ENCODE peak calls at places on chromosomes 6 and 20, in six cellular contexts. One of them, this sample, is unnamed.

GRCh38 chr20:63884506-63885263 is 10.2 kb upstream of the DNAJC5 start:
- DNase-seq in GM20000: peak; percentile 53
- DNase-seq in NCI-H2081 treated with DMSO at 0.1 percent for 48 hours: no peak
- DNase-seq in sciatic nerve: no peak
- DNase-seq in left ventricle myocardium inferior: peak; percentile 69
- DNase-seq in activated CD4-positive, alpha-beta memory T cell treated with anti-CD3 and anti-CD28 coated beads, Interleukin-2, amount 10 ng/mL, durations not matched to agents 7 days and 5 days: no peak
- DNase-seq in this sample: peak; percentile 61

GRCh38 chr6:78253618-78254017 is 600.8 kb downstream of the MEI4 start:
- DNase-seq in GM20000: no peak
- DNase-seq in NCI-H2081 treated with DMSO at 0.1 percent for 48 hours: no peak
- DNase-seq in sciatic nerve: no peak
- DNase-seq in left ventricle myocardium inferior: no peak
- DNase-seq in activated CD4-positive, alpha-beta memory T cell treated with anti-CD3 and anti-CD28 coated beads, Interleukin-2, amount 10 ng/mL, durations not matched to agents 7 days and 5 days: no peak
- DNase-seq in this sample: no peak

GRCh38 chr6:106112446-106112845 is 26.3 kb downstream of the PRDM1 start:
- DNase-seq in GM20000: no peak
- DNase-seq in NCI-H2081 treated with DMSO at 0.1 percent for 48 hours: no peak
- DNase-seq in sciatic nerve: no peak
- DNase-seq in left ventricle myocardium inferior: no peak
- DNase-seq in activated CD4-positive, alpha-beta memory T cell treated with anti-CD3 and anti-CD28 coated beads, Interleukin-2, amount 10 ng/mL, durations not matched to agents 7 days and 5 days: no peak
- DNase-seq in this sample: no peak

GRCh38 chr6:41464481-41464880 is 81.7 kb upstream of the FOXP4 start:
- DNase-seq in GM20000: no peak
- DNase-seq in NCI-H2081 treated with DMSO at 0.1 percent for 48 hours: no peak
- DNase-seq in sciatic nerve: no peak
- DNase-seq in left ventricle myocardium inferior: no peak
- DNase-seq in activated CD4-positive, alpha-beta memory T cell treated with anti-CD3 and anti-CD28 coated beads, Interleukin-2, amount 10 ng/mL, durations not matched to agents 7 days and 5 days: no peak
- DNase-seq in this sample: no peak

GRCh38 chr20:9514461-9515210 is at the start of gene LAMP5:
- DNase-seq in GM20000: no peak
- DNase-seq in NCI-H2081 treated with DMSO at 0.1 percent for 48 hours: no peak
- DNase-seq in sciatic nerve: no peak
- DNase-seq in left ventricle myocardium inferior: no peak
- DNase-seq in activated CD4-positive, alpha-beta memory T cell treated with anti-CD3 and anti-CD28 coated beads, Interleukin-2, amount 10 ng/mL, durations not matched to agents 7 days and 5 days: no peak
- DNase-seq in this sample: no peak

GRCh38 chr6:141242957-141243356 is 889.8 kb upstream of the GJE1 start:
- DNase-seq in GM20000: no peak
- DNase-seq in NCI-H2081 treated with DMSO at 0.1 percent for 48 hours: no peak
- DNase-seq in sciatic nerve: no peak
- DNase-seq in left ventricle myocardium inferior: no peak
- DNase-seq in activated CD4-positive, alpha-beta memory T cell treated with anti-CD3 and anti-CD28 coated beads, Interleukin-2, amount 10 ng/mL, durations not matched to agents 7 days and 5 days: no peak
- DNase-seq in this sample: no peak

GRCh38 chr6:13427838-13428527 is 59.4 kb downstream of the GFOD1 start:
- DNase-seq in GM20000: peak; percentile 77
- DNase-seq in NCI-H2081 treated with DMSO at 0.1 percent for 48 hours: no peak
- DNase-seq in sciatic nerve: no peak
- DNase-seq in left ventricle myocardium inferior: no peak
- DNase-seq in activated CD4-positive, alpha-beta memory T cell treated with anti-CD3 and anti-CD28 coated beads, Interleukin-2, amount 10 ng/mL, durations not matched to agents 7 days and 5 days: peak; percentile 73
- DNase-seq in this sample: peak; percentile 82

GRCh38 chr6:161618816-161619454 is 345.1 kb upstream of the AGPAT4 start:
- DNase-seq in GM20000: no peak
- DNase-seq in NCI-H2081 treated with DMSO at 0.1 percent for 48 hours: no peak
- DNase-seq in sciatic nerve: peak; percentile 65
- DNase-seq in left ventricle myocardium inferior: peak; percentile 20
- DNase-seq in activated CD4-positive, alpha-beta memory T cell treated with anti-CD3 and anti-CD28 coated beads, Interleukin-2, amount 10 ng/mL, durations not matched to agents 7 days and 5 days: no peak
- DNase-seq in this sample: no peak

GRCh38 chr6:87756858-87757257 is 54.8 kb upstream of the AKIRIN2 start:
- DNase-seq in GM20000: peak; percentile 82
- DNase-seq in NCI-H2081 treated with DMSO at 0.1 percent for 48 hours: no peak
- DNase-seq in sciatic nerve: no peak
- DNase-seq in left ventricle myocardium inferior: no peak
- DNase-seq in activated CD4-positive, alpha-beta memory T cell treated with anti-CD3 and anti-CD28 coated beads, Interleukin-2, amount 10 ng/mL, durations not matched to agents 7 days and 5 days: peak; percentile 60
- DNase-seq in this sample: peak; percentile 75

GRCh38 chr6:13012977-13013680 is 296.6 kb downstream of the PHACTR1 start:
- DNase-seq in GM20000: peak; percentile 22
- DNase-seq in NCI-H2081 treated with DMSO at 0.1 percent for 48 hours: no peak
- DNase-seq in sciatic nerve: no peak
- DNase-seq in left ventricle myocardium inferior: peak; percentile 77
- DNase-seq in activated CD4-positive, alpha-beta memory T cell treated with anti-CD3 and anti-CD28 coated beads, Interleukin-2, amount 10 ng/mL, durations not matched to agents 7 days and 5 days: no peak
- DNase-seq in this sample: no peak

GRCh38 chr20:44730441-44730840 is 15.2 kb upstream of the KCNK15 start:
- DNase-seq in GM20000: no peak
- DNase-seq in NCI-H2081 treated with DMSO at 0.1 percent for 48 hours: no peak
- DNase-seq in sciatic nerve: no peak
- DNase-seq in left ventricle myocardium inferior: peak; percentile 0
- DNase-seq in activated CD4-positive, alpha-beta memory T cell treated with anti-CD3 and anti-CD28 coated beads, Interleukin-2, amount 10 ng/mL, durations not matched to agents 7 days and 5 days: no peak
- DNase-seq in this sample: no peak

GRCh38 chr20:17843246-17844132 is 125.1 kb downstream of the SNX5 start:
- DNase-seq in GM20000: no peak
- DNase-seq in NCI-H2081 treated with DMSO at 0.1 percent for 48 hours: no peak
- DNase-seq in sciatic nerve: peak; percentile 72
- DNase-seq in left ventricle myocardium inferior: peak; percentile 54
- DNase-seq in activated CD4-positive, alpha-beta memory T cell treated with anti-CD3 and anti-CD28 coated beads, Interleukin-2, amount 10 ng/mL, durations not matched to agents 7 days and 5 days: peak; percentile 79
- DNase-seq in this sample: no peak

GRCh38 chr6:6749791-6750434 is 161.4 kb downstream of the LY86 start:
- DNase-seq in GM20000: no peak
- DNase-seq in NCI-H2081 treated with DMSO at 0.1 percent for 48 hours: no peak
- DNase-seq in sciatic nerve: no peak
- DNase-seq in left ventricle myocardium inferior: peak; percentile 44
- DNase-seq in activated CD4-positive, alpha-beta memory T cell treated with anti-CD3 and anti-CD28 coated beads, Interleukin-2, amount 10 ng/mL, durations not matched to agents 7 days and 5 days: peak; percentile 67
- DNase-seq in this sample: no peak

GRCh38 chr6:123715243-123715863 is 78.6 kb upstream of the TRDN start:
- DNase-seq in GM20000: peak; percentile 11
- DNase-seq in NCI-H2081 treated with DMSO at 0.1 percent for 48 hours: no peak
- DNase-seq in sciatic nerve: no peak
- DNase-seq in left ventricle myocardium inferior: no peak
- DNase-seq in activated CD4-positive, alpha-beta memory T cell treated with anti-CD3 and anti-CD28 coated beads, Interleukin-2, amount 10 ng/mL, durations not matched to agents 7 days and 5 days: no peak
- DNase-seq in this sample: peak; percentile 7

GRCh38 chr6:86256615-86257187 is 614.0 kb upstream of the SYNCRIP start:
- DNase-seq in GM20000: no peak
- DNase-seq in NCI-H2081 treated with DMSO at 0.1 percent for 48 hours: no peak
- DNase-seq in sciatic nerve: no peak
- DNase-seq in left ventricle myocardium inferior: no peak
- DNase-seq in activated CD4-positive, alpha-beta memory T cell treated with anti-CD3 and anti-CD28 coated beads, Interleukin-2, amount 10 ng/mL, durations not matched to agents 7 days and 5 days: no peak
- DNase-seq in this sample: no peak

GRCh38 chr6:129590408-129591022 is 119.5 kb downstream of the ARHGAP18 start:
- DNase-seq in GM20000: no peak
- DNase-seq in NCI-H2081 treated with DMSO at 0.1 percent for 48 hours: no peak
- DNase-seq in sciatic nerve: no peak
- DNase-seq in left ventricle myocardium inferior: no peak
- DNase-seq in activated CD4-positive, alpha-beta memory T cell treated with anti-CD3 and anti-CD28 coated beads, Interleukin-2, amount 10 ng/mL, durations not matched to agents 7 days and 5 days: no peak
- DNase-seq in this sample: no peak

GRCh38 chr6:134537146-134537555 is 219.2 kb upstream of the SGK1 start:
- DNase-seq in GM20000: no peak
- DNase-seq in NCI-H2081 treated with DMSO at 0.1 percent for 48 hours: no peak
- DNase-seq in sciatic nerve: no peak
- DNase-seq in left ventricle myocardium inferior: no peak
- DNase-seq in activated CD4-positive, alpha-beta memory T cell treated with anti-CD3 and anti-CD28 coated beads, Interleukin-2, amount 10 ng/mL, durations not matched to agents 7 days and 5 days: no peak
- DNase-seq in this sample: no peak

GRCh38 chr6:25963426-25964123 is 973 bp downstream of the TRIM38 start:
- DNase-seq in GM20000: no peak
- DNase-seq in NCI-H2081 treated with DMSO at 0.1 percent for 48 hours: no peak
- DNase-seq in sciatic nerve: no peak
- DNase-seq in left ventricle myocardium inferior: no peak
- DNase-seq in activated CD4-positive, alpha-beta memory T cell treated with anti-CD3 and anti-CD28 coated beads, Interleukin-2, amount 10 ng/mL, durations not matched to agents 7 days and 5 days: no peak
- DNase-seq in this sample: no peak

GRCh38 chr20:35663813-35664543 is 722 bp downstream of the CPNE1 start:
- DNase-seq in GM20000: peak; percentile 64
- DNase-seq in NCI-H2081 treated with DMSO at 0.1 percent for 48 hours: no peak
- DNase-seq in sciatic nerve: peak; percentile 63
- DNase-seq in left ventricle myocardium inferior: no peak
- DNase-seq in activated CD4-positive, alpha-beta memory T cell treated with anti-CD3 and anti-CD28 coated beads, Interleukin-2, amount 10 ng/mL, durations not matched to agents 7 days and 5 days: peak; percentile 74
- DNase-seq in this sample: peak; percentile 48

GRCh38 chr6:141956046-141956761 is 176.5 kb upstream of the GJE1 start:
- DNase-seq in GM20000: no peak
- DNase-seq in NCI-H2081 treated with DMSO at 0.1 percent for 48 hours: no peak
- DNase-seq in sciatic nerve: no peak
- DNase-seq in left ventricle myocardium inferior: no peak
- DNase-seq in activated CD4-positive, alpha-beta memory T cell treated with anti-CD3 and anti-CD28 coated beads, Interleukin-2, amount 10 ng/mL, durations not matched to agents 7 days and 5 days: no peak
- DNase-seq in this sample: no peak

GRCh38 chr6:16684896-16685554 is 76.2 kb downstream of the ATXN1 start:
- DNase-seq in GM20000: peak; percentile 36
- DNase-seq in NCI-H2081 treated with DMSO at 0.1 percent for 48 hours: no peak
- DNase-seq in sciatic nerve: no peak
- DNase-seq in left ventricle myocardium inferior: no peak
- DNase-seq in activated CD4-positive, alpha-beta memory T cell treated with anti-CD3 and anti-CD28 coated beads, Interleukin-2, amount 10 ng/mL, durations not matched to agents 7 days and 5 days: peak; percentile 63
- DNase-seq in this sample: peak; percentile 37

GRCh38 chr20:62372042-62372993 is 5.2 kb upstream of the LAMA5 start:
- DNase-seq in GM20000: no peak
- DNase-seq in NCI-H2081 treated with DMSO at 0.1 percent for 48 hours: no peak
- DNase-seq in sciatic nerve: no peak
- DNase-seq in left ventricle myocardium inferior: no peak
- DNase-seq in activated CD4-positive, alpha-beta memory T cell treated with anti-CD3 and anti-CD28 coated beads, Interleukin-2, amount 10 ng/mL, durations not matched to agents 7 days and 5 days: no peak
- DNase-seq in this sample: no peak

GRCh38 chr20:39789411-39789810 is 827.3 kb downstream of the DHX35 start:
- DNase-seq in GM20000: no peak
- DNase-seq in NCI-H2081 treated with DMSO at 0.1 percent for 48 hours: no peak
- DNase-seq in sciatic nerve: no peak
- DNase-seq in left ventricle myocardium inferior: no peak
- DNase-seq in activated CD4-positive, alpha-beta memory T cell treated with anti-CD3 and anti-CD28 coated beads, Interleukin-2, amount 10 ng/mL, durations not matched to agents 7 days and 5 days: no peak
- DNase-seq in this sample: no peak

GRCh38 chr20:9646375-9646774 is 132.0 kb downstream of the LAMP5 start:
- DNase-seq in GM20000: no peak
- DNase-seq in NCI-H2081 treated with DMSO at 0.1 percent for 48 hours: no peak
- DNase-seq in sciatic nerve: no peak
- DNase-seq in left ventricle myocardium inferior: no peak
- DNase-seq in activated CD4-positive, alpha-beta memory T cell treated with anti-CD3 and anti-CD28 coated beads, Interleukin-2, amount 10 ng/mL, durations not matched to agents 7 days and 5 days: no peak
- DNase-seq in this sample: no peak

GRCh38 chr6:166032366-166033171 is 135.1 kb downstream of the TBXT start:
- DNase-seq in GM20000: no peak
- DNase-seq in NCI-H2081 treated with DMSO at 0.1 percent for 48 hours: no peak
- DNase-seq in sciatic nerve: no peak
- DNase-seq in left ventricle myocardium inferior: peak; percentile 79
- DNase-seq in activated CD4-positive, alpha-beta memory T cell treated with anti-CD3 and anti-CD28 coated beads, Interleukin-2, amount 10 ng/mL, durations not matched to agents 7 days and 5 days: no peak
- DNase-seq in this sample: no peak

GRCh38 chr20:14406495-14406894 is 69.1 kb upstream of the FLRT3 start:
- DNase-seq in GM20000: no peak
- DNase-seq in NCI-H2081 treated with DMSO at 0.1 percent for 48 hours: no peak
- DNase-seq in sciatic nerve: no peak
- DNase-seq in left ventricle myocardium inferior: no peak
- DNase-seq in activated CD4-positive, alpha-beta memory T cell treated with anti-CD3 and anti-CD28 coated beads, Interleukin-2, amount 10 ng/mL, durations not matched to agents 7 days and 5 days: no peak
- DNase-seq in this sample: no peak

GRCh38 chr6:14567031-14567430 is 449.5 kb downstream of the CD83 start:
- DNase-seq in GM20000: no peak
- DNase-seq in NCI-H2081 treated with DMSO at 0.1 percent for 48 hours: no peak
- DNase-seq in sciatic nerve: no peak
- DNase-seq in left ventricle myocardium inferior: no peak
- DNase-seq in activated CD4-positive, alpha-beta memory T cell treated with anti-CD3 and anti-CD28 coated beads, Interleukin-2, amount 10 ng/mL, durations not matched to agents 7 days and 5 days: no peak
- DNase-seq in this sample: no peak

GRCh38 chr20:8226106-8226505 is 94.0 kb downstream of the PLCB1 start:
- DNase-seq in GM20000: no peak
- DNase-seq in NCI-H2081 treated with DMSO at 0.1 percent for 48 hours: no peak
- DNase-seq in sciatic nerve: no peak
- DNase-seq in left ventricle myocardium inferior: no peak
- DNase-seq in activated CD4-positive, alpha-beta memory T cell treated with anti-CD3 and anti-CD28 coated beads, Interleukin-2, amount 10 ng/mL, durations not matched to agents 7 days and 5 days: no peak
- DNase-seq in this sample: no peak

GRCh38 chr6:114342826-114343781 is at the start of gene HS3ST5:
- DNase-seq in GM20000: peak; percentile 36
- DNase-seq in NCI-H2081 treated with DMSO at 0.1 percent for 48 hours: no peak
- DNase-seq in sciatic nerve: peak; percentile 60
- DNase-seq in left ventricle myocardium inferior: no peak
- DNase-seq in activated CD4-positive, alpha-beta memory T cell treated with anti-CD3 and anti-CD28 coated beads, Interleukin-2, amount 10 ng/mL, durations not matched to agents 7 days and 5 days: no peak
- DNase-seq in this sample: peak; percentile 24

GRCh38 chr6:156948807-156949206 is 171.6 kb downstream of the ARID1B start:
- DNase-seq in GM20000: no peak
- DNase-seq in NCI-H2081 treated with DMSO at 0.1 percent for 48 hours: no peak
- DNase-seq in sciatic nerve: no peak
- DNase-seq in left ventricle myocardium inferior: no peak
- DNase-seq in activated CD4-positive, alpha-beta memory T cell treated with anti-CD3 and anti-CD28 coated beads, Interleukin-2, amount 10 ng/mL, durations not matched to agents 7 days and 5 days: no peak
- DNase-seq in this sample: no peak